ENCODE peak calls at places on chromosomes 1 and 21, in six cellular contexts. L is astrocyte of the cerebellum, V is lung, T is heart right ventricle, C is AG04450, N is HFF-Myc. W is an unnamed sample.

GRCh38 chr21:45617021-45617930 is 26.2 kb upstream of the PCBP3 start:
- DNase-seq in L (no peak), V (no peak), T (no peak), C (no peak), N (no peak), W (no peak)

GRCh38 chr1:94971491-94971924 is 44.6 kb upstream of the CNN3 start:
- DNase-seq in L (no peak), V (no peak), T (no peak), C (no peak), N (peak), W (peak)

GRCh38 chr1:23196627-23197328 is 20.5 kb downstream of the HTR1D start:
- DNase-seq in L (peak), V (peak), T (no peak), C (peak), N (peak), W (peak)

GRCh38 chr21:17799414-17800164 is 19.6 kb downstream of the C21orf91 start:
- DNase-seq in L (no peak), V (no peak), T (no peak), C (no peak), N (no peak), W (no peak)

GRCh38 chr1:221635305-221635704 is 106.6 kb downstream of the DUSP10 start:
- DNase-seq in L (no peak), V (no peak), T (no peak), C (no peak), N (no peak), W (no peak)

GRCh38 chr1:192807221-192807967 is 1.4 kb upstream of the RGS2 start:
- DNase-seq in L (no peak), V (no peak), T (no peak), C (no peak), N (no peak), W (no peak)

GRCh38 chr1:198936371-198937083 is 297.7 kb downstream of the PTPRC start:
- DNase-seq in L (no peak), V (no peak), T (no peak), C (no peak), N (no peak), W (no peak)

GRCh38 chr1:207938016-207938415 is 27.1 kb upstream of the CD34 start:
- DNase-seq in L (no peak), V (no peak), T (no peak), C (no peak), N (no peak), W (no peak)

GRCh38 chr21:39119696-39120290 is 63.5 kb downstream of the PSMG1 start:
- DNase-seq in L (no peak), V (no peak), T (no peak), C (no peak), N (no peak), W (no peak)

GRCh38 chr1:18951818-18952391 is 4.6 kb downstream of the IFFO2 start:
- DNase-seq in L (no peak), V (no peak), T (no peak), C (no peak), N (no peak), W (no peak)

GRCh38 chr1:94326329-94326728 is 88.9 kb upstream of the ARHGAP29 start:
- DNase-seq in L (no peak), V (no peak), T (no peak), C (no peak), N (no peak), W (no peak)

GRCh38 chr1:1539310-1540014 is 962 bp downstream of the TMEM240 start:
- DNase-seq in L (no peak), V (no peak), T (no peak), C (no peak), N (no peak), W (no peak)

GRCh38 chr1:205497351-205497750 is 7.1 kb upstream of the CDK18 start:
- DNase-seq in L (no peak), V (no peak), T (no peak), C (no peak), N (no peak), W (no peak)

GRCh38 chr1:19717467-19717866 is 52.8 kb downstream of the HTR6 start:
- DNase-seq in L (no peak), V (no peak), T (no peak), C (no peak), N (no peak), W (no peak)

GRCh38 chr1:237702161-237702560 is 188.6 kb downstream of the ZP4 start:
- DNase-seq in L (no peak), V (no peak), T (no peak), C (no peak), N (no peak), W (no peak)

GRCh38 chr1:207035877-207036558 is 3.5 kb upstream of the C1orf116 start:
- DNase-seq in L (no peak), V (no peak), T (no peak), C (no peak), N (no peak), W (no peak)

DNA sequence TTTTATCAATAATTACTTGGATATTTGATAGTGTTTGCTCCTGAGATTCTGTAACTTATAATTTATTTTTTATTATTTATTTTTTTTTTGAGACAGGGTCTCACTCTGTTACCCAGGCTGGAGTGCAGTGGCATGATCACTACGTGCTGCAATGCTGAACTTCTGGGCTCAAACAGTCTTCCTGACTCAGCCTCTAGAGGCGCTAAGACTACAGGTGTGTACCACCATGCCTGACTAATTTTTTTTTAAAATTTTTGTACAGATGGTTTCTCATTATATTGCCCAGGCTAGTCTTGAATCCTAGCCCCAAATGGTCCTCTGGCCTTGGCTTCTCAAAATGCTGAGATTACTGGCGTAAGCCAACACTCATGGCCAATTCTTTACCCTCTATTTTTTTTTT is 845.5 kb upstream of the ADGRL4 start:
- DNase-seq in L (no peak), V (no peak), T (no peak), C (no peak), N (no peak), W (no peak)
- TF ChIP-seq CTCF in L (no peak), V (no peak), T (no peak), C (no peak), N (peak), W (peak)

DNA sequence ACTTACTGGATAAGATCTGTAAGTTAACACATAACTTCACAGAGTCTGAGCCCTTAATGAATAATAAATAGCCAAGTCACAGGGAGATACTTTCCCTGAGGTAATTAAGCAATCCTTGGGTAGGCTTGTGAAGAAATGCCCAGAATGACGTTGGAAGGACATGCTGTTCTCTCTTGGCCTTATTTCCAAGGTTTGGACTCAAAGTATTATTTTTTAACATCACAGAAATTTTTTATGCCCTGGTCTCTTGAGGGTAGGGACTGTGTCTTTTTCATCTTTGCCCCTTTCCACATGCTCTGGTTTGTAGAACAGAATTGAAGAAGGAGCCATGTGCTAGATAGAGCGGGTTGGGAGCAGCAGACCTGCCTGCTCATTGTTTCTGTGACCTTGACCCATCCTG is 17.2 kb upstream of the LAMTOR5 start:
- DNase-seq in L (no peak), V (no peak), T (no peak), C (no peak), N (no peak), W (no peak)
- H3K4me3 ChIP-seq in L (no peak), V (no peak), T (no peak), C (no peak), N (no peak), W (no peak)

GRCh38 chr1:44819594-44820327 is 11.4 kb downstream of the BTBD19 start:
- DNase-seq in L (peak), V (peak), T (peak), C (peak), N (peak), W (peak)
- TF ChIP-seq CTCF in L (no peak), V (no peak), T (no peak), C (no peak), N (peak), W (peak)

GRCh38 chr21:25567472-25567871 is 39.8 kb downstream of the MRPL39 start:
- DNase-seq in L (no peak), V (no peak), T (no peak), C (no peak), N (no peak), W (no peak)
- H3K4me3 ChIP-seq in L (no peak), V (no peak), T (no peak), C (no peak), N (no peak), W (no peak)

DNA sequence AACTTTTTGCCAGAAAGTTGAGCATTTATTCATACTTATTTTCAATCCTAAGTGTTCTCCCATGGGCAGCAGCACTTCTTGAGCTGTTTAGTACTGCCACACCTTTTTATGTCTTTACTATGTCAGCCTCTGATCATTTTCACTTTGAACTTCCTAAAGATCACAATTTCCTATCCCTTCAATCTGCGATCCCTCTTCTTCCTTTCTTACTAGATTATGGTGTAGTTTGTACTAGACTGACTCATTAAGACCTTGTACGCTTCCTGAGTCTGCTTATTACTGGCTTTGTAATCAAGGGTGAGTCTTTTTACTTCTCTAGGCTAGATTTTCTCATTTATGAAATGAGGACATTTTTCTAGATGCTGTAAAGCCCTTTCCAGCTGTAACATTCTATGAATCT is 55.1 kb downstream of the LRIG2 start:
- DNase-seq in L (no peak), V (no peak), T (no peak), C (no peak), N (no peak), W (no peak)
- TF ChIP-seq CTCF in L (no peak), V (no peak), T (no peak), C (no peak), N (no peak), W (no peak)

DNA sequence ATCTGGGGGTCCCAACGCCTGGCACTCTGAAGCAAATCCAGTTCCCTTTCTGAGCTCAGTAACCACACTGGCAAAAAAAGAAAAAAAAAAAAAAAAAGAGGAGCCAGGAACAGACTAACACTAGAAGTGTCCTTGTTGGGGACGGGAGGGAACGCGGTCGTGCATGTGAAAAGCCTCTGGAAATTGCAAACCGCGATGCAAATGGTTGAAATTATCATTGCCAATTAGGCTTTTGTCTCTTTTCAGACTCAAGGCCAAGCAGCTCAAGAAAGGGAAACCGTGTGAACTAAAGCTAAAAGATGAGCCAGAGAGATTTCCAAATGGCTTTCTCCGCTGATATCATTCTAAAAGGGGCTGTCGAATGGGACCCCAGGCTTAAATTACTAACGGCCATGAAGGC is 13.5 kb downstream of the TRABD2B start:
- DNase-seq in L (no peak), V (no peak), T (no peak), C (no peak), N (no peak), W (no peak)
- H3K4me3 ChIP-seq in L (no peak), V (no peak), T (no peak), C (no peak), N (no peak), W (no peak)